ENCODE peak calls at places on chromosomes 3 and 15, in six cellular contexts. One of them, this sample, is unnamed.

GRCh38 chr3:186493507-186493906 is 50.7 kb downstream of the CRYGS start:
- DNase-seq in GM12865: no peak
- DNase-seq in left cardiac atrium: no peak
- DNase-seq in aorta: no peak
- DNase-seq in activated T-cell treated with anti-CD3 and anti-CD28 coated beads for 48 hours: no peak
- DNase-seq in iris pigment epithelial cell: peak
- DNase-seq in this sample: no peak

GRCh38 chr15:97521894-97522293 is 438.6 kb upstream of the ARRDC4 start:
- DNase-seq in GM12865: no peak
- DNase-seq in left cardiac atrium: peak
- DNase-seq in aorta: no peak
- DNase-seq in activated T-cell treated with anti-CD3 and anti-CD28 coated beads for 48 hours: no peak
- DNase-seq in iris pigment epithelial cell: no peak
- DNase-seq in this sample: no peak

GRCh38 chr3:98770261-98771039 is 7.3 kb downstream of the ST3GAL6 start:
- DNase-seq in GM12865: peak
- DNase-seq in left cardiac atrium: no peak
- DNase-seq in aorta: no peak
- DNase-seq in activated T-cell treated with anti-CD3 and anti-CD28 coated beads for 48 hours: no peak
- DNase-seq in iris pigment epithelial cell: no peak
- DNase-seq in this sample: no peak

GRCh38 chr15:79004336-79004735 is 59.5 kb upstream of the CTSH start:
- DNase-seq in GM12865: peak
- DNase-seq in left cardiac atrium: no peak
- DNase-seq in aorta: peak
- DNase-seq in activated T-cell treated with anti-CD3 and anti-CD28 coated beads for 48 hours: no peak
- DNase-seq in iris pigment epithelial cell: peak
- DNase-seq in this sample: no peak

GRCh38 chr3:146845361-146845760 is 240.2 kb upstream of the PLSCR5 start:
- DNase-seq in GM12865: no peak
- DNase-seq in left cardiac atrium: no peak
- DNase-seq in aorta: no peak
- DNase-seq in activated T-cell treated with anti-CD3 and anti-CD28 coated beads for 48 hours: no peak
- DNase-seq in iris pigment epithelial cell: no peak
- DNase-seq in this sample: no peak

GRCh38 chr3:150635526-150635925 is 32.4 kb downstream of the SELENOT start:
- DNase-seq in GM12865: peak
- DNase-seq in left cardiac atrium: no peak
- DNase-seq in aorta: no peak
- DNase-seq in activated T-cell treated with anti-CD3 and anti-CD28 coated beads for 48 hours: no peak
- DNase-seq in iris pigment epithelial cell: peak
- DNase-seq in this sample: no peak

GRCh38 chr3:105402287-105402801 is 35.6 kb downstream of the ALCAM start:
- DNase-seq in GM12865: no peak
- DNase-seq in left cardiac atrium: no peak
- DNase-seq in aorta: no peak
- DNase-seq in activated T-cell treated with anti-CD3 and anti-CD28 coated beads for 48 hours: no peak
- DNase-seq in iris pigment epithelial cell: peak
- DNase-seq in this sample: no peak

GRCh38 chr3:134279466-134279865 is 28.8 kb upstream of the RYK start:
- DNase-seq in GM12865: no peak
- DNase-seq in left cardiac atrium: no peak
- DNase-seq in aorta: no peak
- DNase-seq in activated T-cell treated with anti-CD3 and anti-CD28 coated beads for 48 hours: no peak
- DNase-seq in iris pigment epithelial cell: peak
- DNase-seq in this sample: no peak

GRCh38 chr3:156693166-156693565 is 18.8 kb downstream of the TIPARP start:
- DNase-seq in GM12865: no peak
- DNase-seq in left cardiac atrium: no peak
- DNase-seq in aorta: no peak
- DNase-seq in activated T-cell treated with anti-CD3 and anti-CD28 coated beads for 48 hours: no peak
- DNase-seq in iris pigment epithelial cell: peak
- DNase-seq in this sample: no peak

GRCh38 chr3:194592798-194593752 is 40.1 kb downstream of the TMEM44 start:
- DNase-seq in GM12865: peak
- DNase-seq in left cardiac atrium: no peak
- DNase-seq in aorta: peak
- DNase-seq in activated T-cell treated with anti-CD3 and anti-CD28 coated beads for 48 hours: no peak
- DNase-seq in iris pigment epithelial cell: peak
- DNase-seq in this sample: no peak

GRCh38 chr15:57018151-57018550 is 99.7 kb downstream of the TCF12 start:
- DNase-seq in GM12865: no peak
- DNase-seq in left cardiac atrium: no peak
- DNase-seq in aorta: no peak
- DNase-seq in activated T-cell treated with anti-CD3 and anti-CD28 coated beads for 48 hours: no peak
- DNase-seq in iris pigment epithelial cell: no peak
- DNase-seq in this sample: no peak

GRCh38 chr15:57464480-57464879 is 88.2 kb downstream of the CGNL1 start:
- DNase-seq in GM12865: no peak
- DNase-seq in left cardiac atrium: no peak
- DNase-seq in aorta: no peak
- DNase-seq in activated T-cell treated with anti-CD3 and anti-CD28 coated beads for 48 hours: no peak
- DNase-seq in iris pigment epithelial cell: no peak
- DNase-seq in this sample: no peak

GRCh38 chr15:101550124-101550523 is 60.6 kb upstream of the PCSK6 start:
- DNase-seq in GM12865: no peak
- DNase-seq in left cardiac atrium: no peak
- DNase-seq in aorta: no peak
- DNase-seq in activated T-cell treated with anti-CD3 and anti-CD28 coated beads for 48 hours: no peak
- DNase-seq in iris pigment epithelial cell: no peak
- DNase-seq in this sample: no peak

GRCh38 chr3:86168512-86168911 is 822.4 kb downstream of the VGLL3 start:
- DNase-seq in GM12865: no peak
- DNase-seq in left cardiac atrium: no peak
- DNase-seq in aorta: no peak
- DNase-seq in activated T-cell treated with anti-CD3 and anti-CD28 coated beads for 48 hours: no peak
- DNase-seq in iris pigment epithelial cell: no peak
- DNase-seq in this sample: no peak

GRCh38 chr3:45486136-45486535 is 97.8 kb downstream of the LARS2 start:
- DNase-seq in GM12865: no peak
- DNase-seq in left cardiac atrium: no peak
- DNase-seq in aorta: no peak
- DNase-seq in activated T-cell treated with anti-CD3 and anti-CD28 coated beads for 48 hours: no peak
- DNase-seq in iris pigment epithelial cell: peak
- DNase-seq in this sample: no peak

GRCh38 chr3:127356381-127356780 is 68.5 kb upstream of the PRR20G start:
- DNase-seq in GM12865: no peak
- DNase-seq in left cardiac atrium: no peak
- DNase-seq in aorta: no peak
- DNase-seq in activated T-cell treated with anti-CD3 and anti-CD28 coated beads for 48 hours: no peak
- DNase-seq in iris pigment epithelial cell: no peak
- DNase-seq in this sample: no peak

GRCh38 chr15:60343221-60343970 is 54.4 kb downstream of the ANXA2 start:
- DNase-seq in GM12865: peak
- DNase-seq in left cardiac atrium: no peak
- DNase-seq in aorta: no peak
- DNase-seq in activated T-cell treated with anti-CD3 and anti-CD28 coated beads for 48 hours: no peak
- DNase-seq in iris pigment epithelial cell: peak
- DNase-seq in this sample: no peak

GRCh38 chr3:66428733-66429132 is 72.1 kb downstream of the LRIG1 start:
- DNase-seq in GM12865: peak
- DNase-seq in left cardiac atrium: peak
- DNase-seq in aorta: peak
- DNase-seq in activated T-cell treated with anti-CD3 and anti-CD28 coated beads for 48 hours: no peak
- DNase-seq in iris pigment epithelial cell: peak
- DNase-seq in this sample: peak

GRCh38 chr3:37905987-37906674 is 44.5 kb downstream of the CTDSPL start:
- DNase-seq in GM12865: no peak
- DNase-seq in left cardiac atrium: no peak
- DNase-seq in aorta: no peak
- DNase-seq in activated T-cell treated with anti-CD3 and anti-CD28 coated beads for 48 hours: no peak
- DNase-seq in iris pigment epithelial cell: peak
- DNase-seq in this sample: peak

GRCh38 chr15:51299187-51300015 is 39.0 kb downstream of the CYP19A1 start:
- DNase-seq in GM12865: no peak
- DNase-seq in left cardiac atrium: no peak
- DNase-seq in aorta: no peak
- DNase-seq in activated T-cell treated with anti-CD3 and anti-CD28 coated beads for 48 hours: no peak
- DNase-seq in iris pigment epithelial cell: no peak
- DNase-seq in this sample: peak

GRCh38 chr3:101873619-101874018 is 24.3 kb downstream of the NFKBIZ start:
- DNase-seq in GM12865: no peak
- DNase-seq in left cardiac atrium: no peak
- DNase-seq in aorta: no peak
- DNase-seq in activated T-cell treated with anti-CD3 and anti-CD28 coated beads for 48 hours: no peak
- DNase-seq in iris pigment epithelial cell: peak
- DNase-seq in this sample: no peak

GRCh38 chr15:89143503-89144162 is 55.4 kb downstream of the ABHD2 start:
- DNase-seq in GM12865: peak
- DNase-seq in left cardiac atrium: no peak
- DNase-seq in aorta: no peak
- DNase-seq in activated T-cell treated with anti-CD3 and anti-CD28 coated beads for 48 hours: no peak
- DNase-seq in iris pigment epithelial cell: peak
- DNase-seq in this sample: peak

GRCh38 chr3:11910971-11911531 is 64.4 kb upstream of the TAMM41 start:
- DNase-seq in GM12865: no peak
- DNase-seq in left cardiac atrium: no peak
- DNase-seq in aorta: no peak
- DNase-seq in activated T-cell treated with anti-CD3 and anti-CD28 coated beads for 48 hours: no peak
- DNase-seq in iris pigment epithelial cell: no peak
- DNase-seq in this sample: no peak

GRCh38 chr3:138944842-138945645 is 1.9 kb downstream of the FOXL2 start:
- DNase-seq in GM12865: no peak
- DNase-seq in left cardiac atrium: no peak
- DNase-seq in aorta: no peak
- DNase-seq in activated T-cell treated with anti-CD3 and anti-CD28 coated beads for 48 hours: no peak
- DNase-seq in iris pigment epithelial cell: no peak
- DNase-seq in this sample: no peak

GRCh38 chr15:77421370-77421700 is 647 bp downstream of the HMG20A start:
- DNase-seq in GM12865: peak
- DNase-seq in left cardiac atrium: no peak
- DNase-seq in aorta: no peak
- DNase-seq in activated T-cell treated with anti-CD3 and anti-CD28 coated beads for 48 hours: no peak
- DNase-seq in iris pigment epithelial cell: no peak
- DNase-seq in this sample: peak

GRCh38 chr15:59260090-59260489 is 53.4 kb downstream of the LDHAL6B start:
- DNase-seq in GM12865: no peak
- DNase-seq in left cardiac atrium: no peak
- DNase-seq in aorta: no peak
- DNase-seq in activated T-cell treated with anti-CD3 and anti-CD28 coated beads for 48 hours: no peak
- DNase-seq in iris pigment epithelial cell: no peak
- DNase-seq in this sample: peak

GRCh38 chr15:32106401-32107381 is 76.4 kb downstream of the CHRNA7 start:
- DNase-seq in GM12865: no peak
- DNase-seq in left cardiac atrium: no peak
- DNase-seq in aorta: no peak
- DNase-seq in activated T-cell treated with anti-CD3 and anti-CD28 coated beads for 48 hours: no peak
- DNase-seq in iris pigment epithelial cell: no peak
- DNase-seq in this sample: no peak

GRCh38 chr15:28098766-28099554 is at the start of gene OCA2:
- DNase-seq in GM12865: no peak
- DNase-seq in left cardiac atrium: peak
- DNase-seq in aorta: peak
- DNase-seq in activated T-cell treated with anti-CD3 and anti-CD28 coated beads for 48 hours: peak
- DNase-seq in iris pigment epithelial cell: peak
- DNase-seq in this sample: peak

GRCh38 chr3:159616234-159616825 is 372.3 kb upstream of the IL12A start:
- DNase-seq in GM12865: no peak
- DNase-seq in left cardiac atrium: peak
- DNase-seq in aorta: peak
- DNase-seq in activated T-cell treated with anti-CD3 and anti-CD28 coated beads for 48 hours: no peak
- DNase-seq in iris pigment epithelial cell: peak
- DNase-seq in this sample: peak

GRCh38 chr3:191350389-191351090 is 20.2 kb upstream of the UTS2B start:
- DNase-seq in GM12865: no peak
- DNase-seq in left cardiac atrium: no peak
- DNase-seq in aorta: no peak
- DNase-seq in activated T-cell treated with anti-CD3 and anti-CD28 coated beads for 48 hours: no peak
- DNase-seq in iris pigment epithelial cell: peak
- DNase-seq in this sample: no peak

GRCh38 chr3:52896613-52897012 is 735 bp downstream of the STIMATE start:
- DNase-seq in GM12865: no peak
- DNase-seq in left cardiac atrium: no peak
- DNase-seq in aorta: no peak
- DNase-seq in activated T-cell treated with anti-CD3 and anti-CD28 coated beads for 48 hours: no peak
- DNase-seq in iris pigment epithelial cell: no peak
- DNase-seq in this sample: peak

GRCh38 chr15:100572362-100572983 is 29.5 kb downstream of the LINS1 start:
- DNase-seq in GM12865: no peak
- DNase-seq in left cardiac atrium: no peak
- DNase-seq in aorta: no peak
- DNase-seq in activated T-cell treated with anti-CD3 and anti-CD28 coated beads for 48 hours: no peak
- DNase-seq in iris pigment epithelial cell: peak
- DNase-seq in this sample: peak

GRCh38 chr3:187208159-187208558 is 10.9 kb downstream of the RTP1 start:
- DNase-seq in GM12865: no peak
- DNase-seq in left cardiac atrium: no peak
- DNase-seq in aorta: no peak
- DNase-seq in activated T-cell treated with anti-CD3 and anti-CD28 coated beads for 48 hours: no peak
- DNase-seq in iris pigment epithelial cell: peak
- DNase-seq in this sample: peak

GRCh38 chr3:139764069-139764905 is 86.5 kb upstream of the NMNAT3 start:
- DNase-seq in GM12865: no peak
- DNase-seq in left cardiac atrium: no peak
- DNase-seq in aorta: no peak
- DNase-seq in activated T-cell treated with anti-CD3 and anti-CD28 coated beads for 48 hours: no peak
- DNase-seq in iris pigment epithelial cell: peak
- DNase-seq in this sample: no peak

GRCh38 chr3:188165596-188165995 is 11.6 kb downstream of the LPP start:
- DNase-seq in GM12865: no peak
- DNase-seq in left cardiac atrium: no peak
- DNase-seq in aorta: no peak
- DNase-seq in activated T-cell treated with anti-CD3 and anti-CD28 coated beads for 48 hours: no peak
- DNase-seq in iris pigment epithelial cell: peak
- DNase-seq in this sample: no peak

GRCh38 chr3:184349563-184350470 is 11.6 kb downstream of the CLCN2 start:
- DNase-seq in GM12865: no peak
- DNase-seq in left cardiac atrium: no peak
- DNase-seq in aorta: no peak
- DNase-seq in activated T-cell treated with anti-CD3 and anti-CD28 coated beads for 48 hours: no peak
- DNase-seq in iris pigment epithelial cell: no peak
- DNase-seq in this sample: no peak

GRCh38 chr3:150242220-150242938 is 165.7 kb upstream of the TSC22D2 start:
- DNase-seq in GM12865: no peak
- DNase-seq in left cardiac atrium: no peak
- DNase-seq in aorta: no peak
- DNase-seq in activated T-cell treated with anti-CD3 and anti-CD28 coated beads for 48 hours: no peak
- DNase-seq in iris pigment epithelial cell: peak
- DNase-seq in this sample: peak

GRCh38 chr3:124063168-124063909 is 71.4 kb upstream of the ROPN1 start:
- DNase-seq in GM12865: no peak
- DNase-seq in left cardiac atrium: no peak
- DNase-seq in aorta: no peak
- DNase-seq in activated T-cell treated with anti-CD3 and anti-CD28 coated beads for 48 hours: no peak
- DNase-seq in iris pigment epithelial cell: peak
- DNase-seq in this sample: peak

GRCh38 chr3:69751118-69751517 is 11.9 kb downstream of the MITF start:
- DNase-seq in GM12865: no peak
- DNase-seq in left cardiac atrium: no peak
- DNase-seq in aorta: no peak
- DNase-seq in activated T-cell treated with anti-CD3 and anti-CD28 coated beads for 48 hours: no peak
- DNase-seq in iris pigment epithelial cell: no peak
- DNase-seq in this sample: no peak

GRCh38 chr15:77622212-77622941 is 10.3 kb downstream of the LINGO1 start:
- DNase-seq in GM12865: no peak
- DNase-seq in left cardiac atrium: no peak
- DNase-seq in aorta: no peak
- DNase-seq in activated T-cell treated with anti-CD3 and anti-CD28 coated beads for 48 hours: no peak
- DNase-seq in iris pigment epithelial cell: no peak
- DNase-seq in this sample: no peak